ENCODE peak calls at places on chromosomes 16 and 17, in seven cellular contexts. J, O, Q, C, P, V and D are unnamed samples.

GRCh38 chr16:69131167-69131748 is 1.1 kb downstream of the CHTF8 start:
- DNase-seq in J (peak; percentile 48), O (peak; percentile 20), Q (peak; percentile 88), C (peak; percentile 45), P (no peak), V (no peak), D (peak; percentile 62)

GRCh38 chr17:79916506-79916905 is 77.3 kb upstream of the CBX4 start:
- DNase-seq in J (no peak), O (no peak), Q (no peak), C (no peak), P (no peak), V (peak; percentile 6), D (no peak)

GRCh38 chr17:39754161-39754957 is 16.6 kb downstream of the GRB7 start:
- DNase-seq in J (peak; percentile 94), O (peak; percentile 85), Q (peak; percentile 98), C (peak; percentile 99), P (peak; percentile 98), V (peak; percentile 95), D (peak; percentile 97)

GRCh38 chr17:39928868-39929651 is 1.5 kb downstream of the LRRC3C start:
- DNase-seq in J (no peak), O (no peak), Q (peak; percentile 78), C (no peak), P (peak; percentile 18), V (no peak), D (peak; percentile 54)

GRCh38 chr16:49638696-49639629 is 216.9 kb downstream of the ZNF423 start:
- DNase-seq in J (no peak), O (no peak), Q (peak; percentile 58), C (no peak), P (no peak), V (peak; percentile 66), D (no peak)

GRCh38 chr17:76556759-76557367 is 17.0 kb downstream of the PRCD start:
- DNase-seq in J (no peak), O (no peak), Q (peak; percentile 66), C (no peak), P (peak; percentile 40), V (peak; percentile 33), D (no peak)

GRCh38 chr16:54847207-54847606 is 83.5 kb upstream of the IRX5 start:
- DNase-seq in J (no peak), O (no peak), Q (no peak), C (no peak), P (peak; percentile 1), V (no peak), D (no peak)

GRCh38 chr16:89135166-89135565 is 36.4 kb upstream of the CDH15 start:
- DNase-seq in J (no peak), O (no peak), Q (no peak), C (no peak), P (no peak), V (no peak), D (no peak)

GRCh38 chr17:19021622-19022083 is 17.1 kb upstream of the FAM83G start:
- DNase-seq in J (peak; percentile 53), O (peak; percentile 38), Q (peak; percentile 40), C (no peak), P (no peak), V (peak; percentile 24), D (no peak)

GRCh38 chr17:39264119-39264518 is 38.4 kb upstream of the STAC2 start:
- DNase-seq in J (no peak), O (no peak), Q (no peak), C (no peak), P (no peak), V (peak; percentile 61), D (no peak)

GRCh38 chr17:77644981-77645380 is 313.5 kb upstream of the TNRC6C start:
- DNase-seq in J (peak; percentile 27), O (no peak), Q (peak; percentile 50), C (no peak), P (no peak), V (no peak), D (no peak)

GRCh38 chr17:61878984-61879612 is 15.8 kb upstream of the BRIP1 start:
- DNase-seq in J (no peak), O (no peak), Q (no peak), C (no peak), P (no peak), V (no peak), D (no peak)

GRCh38 chr17:55492951-55493350 is 18.3 kb downstream of the SMIM36 start:
- DNase-seq in J (no peak), O (no peak), Q (no peak), C (no peak), P (no peak), V (no peak), D (no peak)

GRCh38 chr17:14731591-14731990 is 430.7 kb downstream of the HS3ST3B1 start:
- DNase-seq in J (no peak), O (no peak), Q (no peak), C (no peak), P (no peak), V (no peak), D (no peak)

GRCh38 chr17:3983945-3984484 is 19.8 kb upstream of the ATP2A3 start:
- DNase-seq in J (no peak), O (no peak), Q (peak; percentile 77), C (no peak), P (no peak), V (peak; percentile 65), D (no peak)

GRCh38 chr17:50240876-50241275 is 33.4 kb upstream of the TMEM92 start:
- DNase-seq in J (no peak), O (no peak), Q (no peak), C (no peak), P (no peak), V (no peak), D (no peak)

GRCh38 chr16:82892327-82892726 is 265.6 kb downstream of the CDH13 start:
- DNase-seq in J (no peak), O (no peak), Q (no peak), C (no peak), P (no peak), V (no peak), D (no peak)

GRCh38 chr17:72726936-72727335 is 365.6 kb downstream of the SLC39A11 start:
- DNase-seq in J (peak; percentile 54), O (no peak), Q (peak; percentile 52), C (peak; percentile 56), P (no peak), V (no peak), D (peak; percentile 78)

GRCh38 chr16:86371083-86371803 is 139.1 kb upstream of the FOXF1 start:
- DNase-seq in J (no peak), O (no peak), Q (no peak), C (no peak), P (no peak), V (no peak), D (no peak)
- TF ChIP-seq CTCF in J (no peak), O (no peak), Q (no peak), C (no peak), P (no peak), V (no peak), D (no peak)

GRCh38 chr17:41915020-41915419 is 3.7 kb downstream of the ACLY start:
- DNase-seq in J (no peak), O (no peak), Q (no peak), C (no peak), P (no peak), V (no peak), D (no peak)

GRCh38 chr17:41914358-41914766 is 4.4 kb downstream of the ACLY start:
- DNase-seq in J (no peak), O (no peak), Q (no peak), C (no peak), P (no peak), V (no peak), D (no peak)

GRCh38 chr17:41910701-41911391 is 7.9 kb downstream of the ACLY start:
- DNase-seq in J (no peak), O (peak; percentile 95), Q (no peak), C (no peak), P (no peak), V (no peak), D (no peak)

GRCh38 chr17:41913798-41914197 is 5.0 kb downstream of the ACLY start:
- DNase-seq in J (no peak), O (no peak), Q (no peak), C (no peak), P (no peak), V (no peak), D (no peak)

DNA sequence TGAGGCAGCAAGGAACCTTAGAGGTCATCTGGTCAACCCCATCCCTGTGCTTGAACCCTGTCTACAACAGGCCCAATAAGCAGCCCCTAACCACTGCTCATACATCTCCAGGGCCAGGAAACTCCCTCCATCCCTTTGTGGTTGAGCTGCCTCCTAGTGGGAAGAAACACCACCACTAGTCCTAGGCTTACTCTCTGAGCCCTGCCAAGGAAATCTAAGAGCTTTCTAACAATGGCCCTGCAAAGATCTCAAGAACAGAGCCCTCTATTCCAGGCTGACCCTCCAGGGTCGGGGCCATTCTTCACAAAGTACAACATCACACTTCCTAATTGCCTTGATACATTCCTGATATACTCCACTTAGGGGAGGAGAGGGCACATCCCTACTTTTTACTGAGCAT is 5.8 kb downstream of the ACLY start:
- DNase-seq in J (no peak), O (no peak), Q (no peak), C (no peak), P (no peak), V (no peak), D (no peak)
- TF ChIP-seq CTCF in J (no peak), O (peak; percentile 25), Q (no peak), C (no peak), P (no peak), V (no peak), D (no peak)

GRCh38 chr17:83069931-83070374 is 9.5 kb upstream of the METRNL start:
- DNase-seq in J (no peak), O (no peak), Q (no peak), C (no peak), P (no peak), V (peak; percentile 7), D (no peak)

GRCh38 chr17:83071966-83072562 is 7.3 kb upstream of the METRNL start:
- DNase-seq in J (no peak), O (no peak), Q (peak; percentile 85), C (no peak), P (no peak), V (no peak), D (no peak)

GRCh38 chr17:83072600-83073358 is 6.6 kb upstream of the METRNL start:
- DNase-seq in J (no peak), O (no peak), Q (no peak), C (no peak), P (no peak), V (no peak), D (no peak)

GRCh38 chr17:83070800-83071341 is 8.5 kb upstream of the METRNL start:
- DNase-seq in J (no peak), O (no peak), Q (no peak), C (no peak), P (no peak), V (no peak), D (no peak)

GRCh38 chr17:83071365-83071764 is 8.0 kb upstream of the METRNL start:
- DNase-seq in J (no peak), O (no peak), Q (no peak), C (no peak), P (no peak), V (no peak), D (no peak)
- TF ChIP-seq CTCF in J (no peak), O (no peak), Q (no peak), C (no peak), P (no peak), V (no peak), D (no peak)

GRCh38 chr17:82297804-82298537 is 19.4 kb downstream of the CD7 start:
- DNase-seq in J (peak; percentile 98), O (peak; percentile 75), Q (peak; percentile 90), C (peak; percentile 98), P (peak; percentile 87), V (peak; percentile 93), D (peak; percentile 91)
- TF ChIP-seq CTCF in J (no peak), O (no peak), Q (no peak), C (no peak), P (no peak), V (no peak), D (no peak)